ENCODE peak calls at places on chromosomes 16 and 17, in six cellular contexts. K is pancreas, Z is tibial artery, F is thoracic aorta, O is breast epithelium, L is upper lobe of right lung. Q is an unnamed sample. For H3K9me3, the result is how much of the 10 kb centered on the place peaks cover.

GRCh38 chr17:17696871-17697633 is 15.8 kb downstream of the RAI1 start:
- DNase-seq in K (no peak), Z (no peak), F (no peak), O (no peak), L (no peak), Q (no peak)

GRCh38 chr16:77298638-77299360 is 99.6 kb downstream of the SYCE1L start:
- DNase-seq in K (no peak), Z (no peak), F (no peak), O (no peak), L (no peak), Q (peak)

GRCh38 chr17:66255112-66255511 is 25.9 kb upstream of the APOH start:
- DNase-seq in K (no peak), Z (no peak), F (no peak), O (no peak), L (no peak), Q (no peak)

GRCh38 chr17:78107976-78108725 is 20.4 kb downstream of the TMC6 start:
- DNase-seq in K (no peak), Z (peak), F (no peak), O (no peak), L (no peak), Q (no peak)

GRCh38 chr16:3716831-3717234 is 491 bp downstream of the TRAP1 start:
- DNase-seq in K (peak), Z (no peak), F (no peak), O (no peak), L (no peak), Q (no peak)

GRCh38 chr16:66131156-66131807 is 235.2 kb upstream of the CDH5 start:
- DNase-seq in K (no peak), Z (no peak), F (no peak), O (no peak), L (no peak), Q (no peak)

GRCh38 chr16:81533175-81533507 is 88.5 kb downstream of the CMIP start:
- DNase-seq in K (no peak), Z (no peak), F (no peak), O (no peak), L (no peak), Q (no peak)

GRCh38 chr16:74773431-74774222 is 993 bp downstream of the FA2H start:
- DNase-seq in K (no peak), Z (no peak), F (no peak), O (no peak), L (no peak), Q (no peak)

GRCh38 chr16:21598676-21599157 is 660 bp upstream of the METTL9 start:
- DNase-seq in K (no peak), Z (no peak), F (no peak), O (no peak), L (no peak), Q (no peak)

GRCh38 chr16:47058295-47059086 is 85.0 kb upstream of the DNAJA2 start:
- DNase-seq in K (no peak), Z (peak), F (no peak), O (no peak), L (peak), Q (no peak)

GRCh38 chr17:16282522-16282921 is 65.5 kb downstream of the PIGL start:
- DNase-seq in K (no peak), Z (no peak), F (no peak), O (no peak), L (no peak), Q (no peak)

GRCh38 chr17:79224476-79224875 is 149.9 kb downstream of the ENGASE start:
- DNase-seq in K (no peak), Z (no peak), F (no peak), O (no peak), L (no peak), Q (no peak)

GRCh38 chr17:37701424-37702020 is 43.3 kb downstream of the HNF1B start:
- DNase-seq in K (peak), Z (no peak), F (no peak), O (no peak), L (peak), Q (no peak)

GRCh38 chr16:66188786-66189725 is 177.4 kb upstream of the CDH5 start:
- DNase-seq in K (no peak), Z (peak), F (no peak), O (no peak), L (no peak), Q (peak)

GRCh38 chr17:45091778-45092425 is 30.8 kb downstream of the NMT1 start:
- DNase-seq in K (no peak), Z (no peak), F (no peak), O (no peak), L (no peak), Q (no peak)

GRCh38 chr17:76354747-76355310 is 1.1 kb upstream of the PRPSAP1 start:
- DNase-seq in K (no peak), Z (no peak), F (no peak), O (no peak), L (no peak), Q (no peak)

GRCh38 chr17:55605705-55606104 is 94.5 kb upstream of the SMIM36 start:
- DNase-seq in K (no peak), Z (no peak), F (no peak), O (no peak), L (no peak), Q (no peak)

GRCh38 chr17:68310141-68310540 is 18.8 kb downstream of the ARSG start:
- DNase-seq in K (no peak), Z (no peak), F (no peak), O (no peak), L (no peak), Q (no peak)

GRCh38 chr16:88846088-88846487 is 10.7 kb downstream of the GALNS start:
- DNase-seq in K (no peak), Z (no peak), F (no peak), O (no peak), L (peak), Q (no peak)

GRCh38 chr17:1179635-1180433 is at the start of gene ABR:
- DNase-seq in K (no peak), Z (no peak), F (no peak), O (no peak), L (peak), Q (peak)

GRCh38 chr17:1460233-1460632 is 4.2 kb upstream of the CRK start:
- DNase-seq in K (peak), Z (peak), F (peak), O (peak), L (peak), Q (peak)

GRCh38 chr17:50312311-50312710 is 33.6 kb upstream of the XYLT2 start:
- DNase-seq in K (no peak), Z (no peak), F (no peak), O (peak), L (no peak), Q (no peak)

GRCh38 chr16:12639044-12639443 is 164.6 kb downstream of the CPPED1 start:
- DNase-seq in K (no peak), Z (no peak), F (no peak), O (no peak), L (no peak), Q (no peak)

GRCh38 chr16:13823501-13823900 is 96.5 kb upstream of the ERCC4 start:
- DNase-seq in K (no peak), Z (no peak), F (no peak), O (no peak), L (no peak), Q (no peak)

GRCh38 chr17:55883112-55883511 is 132.3 kb downstream of the PCTP start:
- DNase-seq in K (no peak), Z (no peak), F (no peak), O (no peak), L (no peak), Q (no peak)

GRCh38 chr16:85328665-85329058 is 216.4 kb upstream of the CIBAR2 start:
- DNase-seq in K (no peak), Z (no peak), F (no peak), O (no peak), L (no peak), Q (no peak)

GRCh38 chr16:52613508-52613907 is 66.6 kb upstream of the TOX3 start:
- DNase-seq in K (no peak), Z (no peak), F (no peak), O (no peak), L (no peak), Q (no peak)

GRCh38 chr17:1931759-1932579 is 93.2 kb downstream of the RTN4RL1 start:
- DNase-seq in K (peak), Z (no peak), F (no peak), O (no peak), L (no peak), Q (no peak)

GRCh38 chr17:76472726-76473125 is 5.3 kb downstream of the AANAT start:
- DNase-seq in K (no peak), Z (no peak), F (no peak), O (no peak), L (no peak), Q (no peak)

GRCh38 chr16:31090540-31090939 is 1.8 kb upstream of the PRSS53 start:
- DNase-seq in K (no peak), Z (no peak), F (no peak), O (no peak), L (no peak), Q (no peak)

GRCh38 chr16:64892843-64893242 is 229.0 kb downstream of the CDH11 start:
- DNase-seq in K (no peak), Z (no peak), F (no peak), O (no peak), L (no peak), Q (no peak)
- TF ChIP-seq CTCF in K (no peak), Z (no peak), F (no peak), O (no peak), L (no peak), Q (no peak)

GRCh38 chr16:15975172-15975571 is 25.8 kb downstream of the ABCC1 start:
- DNase-seq in K (no peak), Z (no peak), F (no peak), O (no peak), L (no peak), Q (no peak)
- H3K9me3 ChIP-seq in K (under half), Z (under half), F (under half), O (under half), L (under half), Q (under half)

DNA sequence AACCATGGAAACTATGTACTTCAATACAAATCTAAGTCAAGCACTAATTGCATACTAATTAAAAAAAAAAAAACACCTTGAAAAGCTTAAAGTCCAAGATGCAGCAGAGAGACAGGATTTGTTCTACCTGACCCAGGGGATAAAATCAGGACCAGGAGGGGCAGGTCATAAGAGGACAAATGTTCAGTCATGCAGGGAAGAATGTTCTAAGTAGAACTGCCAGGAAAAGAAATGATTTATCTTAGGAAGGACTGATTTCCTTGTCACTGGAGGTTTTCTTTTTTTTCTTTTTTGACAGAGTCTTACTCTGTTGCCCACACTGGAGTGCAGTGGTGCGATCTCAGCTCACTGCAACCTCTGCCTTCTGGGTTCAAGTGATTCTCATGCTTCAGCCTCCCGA is 9.1 kb upstream of the GHDC start:
- DNase-seq in K (no peak), Z (no peak), F (no peak), O (no peak), L (no peak), Q (no peak)
- TF ChIP-seq CTCF in K (no peak), Z (no peak), F (no peak), O (no peak), L (no peak), Q (no peak)

GRCh38 chr17:26809033-26809432 is 484.9 kb upstream of the WSB1 start:
- DNase-seq in K (no peak), Z (no peak), F (no peak), O (no peak), L (no peak), Q (no peak)
- H3K9me3 ChIP-seq in K (under half), Z (under half), F (under half), O (half or more), L (under half), Q (under half)

DNA sequence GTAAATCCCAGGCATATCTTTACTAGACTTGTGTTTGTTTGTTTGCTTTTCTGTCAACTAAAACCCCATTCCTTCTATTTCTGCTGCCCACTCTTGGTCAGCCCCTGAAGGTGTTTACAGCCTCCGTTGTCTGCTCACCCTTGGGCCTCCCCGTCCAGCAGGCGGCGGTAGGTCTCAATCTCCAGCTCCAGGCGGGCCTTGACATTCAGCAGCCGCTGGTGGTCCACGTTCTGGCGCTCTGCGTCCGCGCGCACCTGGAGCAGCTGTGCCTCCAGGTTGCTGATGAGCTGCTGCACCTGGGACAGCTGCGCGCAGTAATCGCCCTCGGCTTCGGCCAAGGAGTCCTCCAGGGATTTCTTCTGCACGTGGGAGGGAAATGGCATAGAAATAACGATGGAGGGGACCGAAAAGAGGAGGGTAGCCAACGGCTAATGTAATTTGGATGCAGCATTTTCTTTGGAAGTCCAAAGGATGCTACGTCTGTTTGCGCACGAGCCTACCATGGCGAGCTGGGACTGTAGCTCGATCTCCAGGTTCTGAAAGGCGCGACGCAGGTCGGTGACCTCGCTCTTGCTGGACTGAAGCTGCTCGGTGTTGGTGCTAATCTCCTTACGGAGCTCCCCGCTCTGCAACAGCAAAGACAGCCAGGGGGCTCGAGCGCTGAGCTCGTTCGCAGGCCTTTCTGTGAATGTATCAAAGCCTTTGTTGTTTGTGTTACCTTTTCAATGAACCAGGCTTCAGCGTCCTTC is 3.9 kb downstream of the KRT12 start:
- DNase-seq in K (no peak), Z (no peak), F (no peak), O (no peak), L (no peak), Q (no peak)
- TF ChIP-seq CTCF in K (no peak), Z (no peak), F (no peak), O (no peak), L (peak), Q (no peak)

DNA sequence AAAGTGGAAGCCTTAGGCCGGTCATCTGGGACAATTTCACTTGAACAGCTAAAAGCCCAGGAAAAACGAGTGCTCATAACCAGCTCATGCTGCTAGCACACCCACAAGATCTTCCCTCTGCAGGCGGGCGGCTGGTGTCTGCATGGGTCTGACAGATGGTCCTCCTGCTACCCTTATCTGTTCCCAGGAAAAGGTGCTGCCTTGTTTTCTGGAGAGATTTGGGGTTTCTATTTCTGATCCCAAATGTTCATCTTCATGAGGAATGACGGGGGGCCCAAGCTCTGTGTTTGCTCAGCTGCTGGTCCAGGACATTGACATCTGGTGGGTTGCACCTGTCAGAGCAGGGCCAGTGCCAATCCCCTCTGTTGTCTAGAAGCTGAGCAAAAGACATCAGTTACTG is 103.8 kb downstream of the SOCS1 start:
- DNase-seq in K (no peak), Z (no peak), F (no peak), O (no peak), L (no peak), Q (no peak)
- H3K9me3 ChIP-seq in K (under half), Z (under half), F (under half), O (under half), L (under half), Q (under half)

GRCh38 chr16:8590161-8590688 is at the start of gene TMEM114:
- DNase-seq in K (no peak), Z (no peak), F (no peak), O (no peak), L (no peak), Q (no peak)

GRCh38 chr16:8591451-8591850 is 1.1 kb upstream of the TMEM114 start:
- DNase-seq in K (no peak), Z (no peak), F (no peak), O (no peak), L (no peak), Q (no peak)

GRCh38 chr16:8588703-8589292 is 1.5 kb downstream of the TMEM114 start:
- DNase-seq in K (no peak), Z (no peak), F (no peak), O (no peak), L (no peak), Q (no peak)

GRCh38 chr16:8590811-8591210 is 500 bp upstream of the TMEM114 start:
- DNase-seq in K (no peak), Z (no peak), F (no peak), O (no peak), L (no peak), Q (no peak)

GRCh38 chr16:8589293-8590160 is 784 bp downstream of the TMEM114 start:
- DNase-seq in K (no peak), Z (no peak), F (no peak), O (no peak), L (no peak), Q (no peak)
- TF ChIP-seq CTCF in K (no peak), Z (no peak), F (no peak), O (no peak), L (no peak), Q (no peak)

DNA sequence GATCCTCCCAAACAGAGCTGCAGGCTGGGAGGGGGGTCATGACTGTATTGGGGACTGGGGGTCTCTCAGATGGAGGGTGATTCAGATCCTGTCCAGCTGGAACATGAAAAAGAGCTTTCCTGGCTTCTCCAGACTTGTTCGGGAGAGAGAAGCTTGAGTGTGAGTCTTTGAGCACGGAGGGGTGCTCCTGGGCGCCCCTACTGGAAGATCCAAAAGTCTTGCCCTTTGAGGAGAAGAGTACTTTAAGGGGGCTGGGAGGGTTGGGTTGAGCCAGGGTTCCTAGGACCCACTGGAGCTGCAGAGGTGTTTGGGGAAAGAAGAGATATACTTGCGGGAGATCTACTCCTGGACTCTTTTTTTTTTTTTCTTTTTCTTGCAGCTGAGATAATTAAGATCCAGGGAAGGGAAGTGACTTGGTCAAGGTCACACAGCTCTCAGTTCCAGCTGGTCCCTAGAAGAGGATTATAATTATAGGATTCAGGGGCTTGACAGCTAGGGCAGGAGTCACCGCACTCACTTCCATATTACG is 8.4 kb downstream of the RARA start:
- DNase-seq in K (no peak), Z (peak), F (no peak), O (no peak), L (peak), Q (peak)
- H3K9me3 ChIP-seq in K (under half), Z (under half), F (under half), O (under half), L (under half), Q (under half)